ENCODE peak calls at places on chromosomes 1 and 21, in five cellular contexts. One of them, this sample, is unnamed.

GRCh38 chr1:67646145-67647035 is 38.6 kb upstream of the GADD45A start:
- DNase-seq in tibial nerve: no peak
- DNase-seq in astrocyte: peak
- DNase-seq in cardiac muscle cell: peak
- DNase-seq in heart left ventricle: peak
- DNase-seq in this sample: peak

GRCh38 chr1:46516551-46516950 is 26.9 kb downstream of the DMBX1 start:
- DNase-seq in tibial nerve: no peak
- DNase-seq in astrocyte: no peak
- DNase-seq in cardiac muscle cell: no peak
- DNase-seq in heart left ventricle: no peak
- DNase-seq in this sample: no peak

GRCh38 chr1:41862411-41863221 is 56.1 kb downstream of the HIVEP3 start:
- DNase-seq in tibial nerve: no peak
- DNase-seq in astrocyte: peak
- DNase-seq in cardiac muscle cell: no peak
- DNase-seq in heart left ventricle: no peak
- DNase-seq in this sample: no peak

GRCh38 chr1:20366766-20367602 is 76.3 kb downstream of the VWA5B1 start:
- DNase-seq in tibial nerve: no peak
- DNase-seq in astrocyte: peak
- DNase-seq in cardiac muscle cell: peak
- DNase-seq in heart left ventricle: peak
- DNase-seq in this sample: no peak

GRCh38 chr1:41769068-41769467 is 149.7 kb downstream of the HIVEP3 start:
- DNase-seq in tibial nerve: no peak
- DNase-seq in astrocyte: no peak
- DNase-seq in cardiac muscle cell: no peak
- DNase-seq in heart left ventricle: no peak
- DNase-seq in this sample: no peak

GRCh38 chr1:170864238-170864637 is 71.1 kb upstream of the MROH9 start:
- DNase-seq in tibial nerve: peak
- DNase-seq in astrocyte: peak
- DNase-seq in cardiac muscle cell: no peak
- DNase-seq in heart left ventricle: peak
- DNase-seq in this sample: peak

GRCh38 chr1:93667642-93668041 is 14.0 kb downstream of the BCAR3 start:
- DNase-seq in tibial nerve: no peak
- DNase-seq in astrocyte: no peak
- DNase-seq in cardiac muscle cell: no peak
- DNase-seq in heart left ventricle: no peak
- DNase-seq in this sample: no peak

GRCh38 chr1:227215863-227216510 is 102.3 kb downstream of the CDC42BPA start:
- DNase-seq in tibial nerve: no peak
- DNase-seq in astrocyte: peak
- DNase-seq in cardiac muscle cell: no peak
- DNase-seq in heart left ventricle: no peak
- DNase-seq in this sample: no peak

GRCh38 chr1:11354893-11355593 is 82.0 kb downstream of the UBIAD1 start:
- DNase-seq in tibial nerve: no peak
- DNase-seq in astrocyte: no peak
- DNase-seq in cardiac muscle cell: no peak
- DNase-seq in heart left ventricle: no peak
- DNase-seq in this sample: no peak

GRCh38 chr1:54777011-54777410 is 12.7 kb upstream of the PARS2 start:
- DNase-seq in tibial nerve: no peak
- DNase-seq in astrocyte: no peak
- DNase-seq in cardiac muscle cell: no peak
- DNase-seq in heart left ventricle: no peak
- DNase-seq in this sample: no peak

GRCh38 chr1:91059157-91059556 is 37.3 kb upstream of the ZNF644 start:
- DNase-seq in tibial nerve: no peak
- DNase-seq in astrocyte: no peak
- DNase-seq in cardiac muscle cell: no peak
- DNase-seq in heart left ventricle: no peak
- DNase-seq in this sample: no peak

GRCh38 chr1:55893155-55893554 is 678.0 kb upstream of the USP24 start:
- DNase-seq in tibial nerve: no peak
- DNase-seq in astrocyte: peak
- DNase-seq in cardiac muscle cell: peak
- DNase-seq in heart left ventricle: no peak
- DNase-seq in this sample: no peak

GRCh38 chr1:203095061-203095690 is 9.4 kb upstream of the MYOG start:
- DNase-seq in tibial nerve: no peak
- DNase-seq in astrocyte: no peak
- DNase-seq in cardiac muscle cell: no peak
- DNase-seq in heart left ventricle: no peak
- DNase-seq in this sample: no peak

GRCh38 chr1:48005254-48006162 is 8.3 kb upstream of the TRABD2B start:
- DNase-seq in tibial nerve: no peak
- DNase-seq in astrocyte: no peak
- DNase-seq in cardiac muscle cell: no peak
- DNase-seq in heart left ventricle: no peak
- DNase-seq in this sample: no peak

GRCh38 chr1:7703321-7704213 is 67.5 kb upstream of the VAMP3 start:
- DNase-seq in tibial nerve: no peak
- DNase-seq in astrocyte: no peak
- DNase-seq in cardiac muscle cell: peak
- DNase-seq in heart left ventricle: no peak
- DNase-seq in this sample: no peak

DNA sequence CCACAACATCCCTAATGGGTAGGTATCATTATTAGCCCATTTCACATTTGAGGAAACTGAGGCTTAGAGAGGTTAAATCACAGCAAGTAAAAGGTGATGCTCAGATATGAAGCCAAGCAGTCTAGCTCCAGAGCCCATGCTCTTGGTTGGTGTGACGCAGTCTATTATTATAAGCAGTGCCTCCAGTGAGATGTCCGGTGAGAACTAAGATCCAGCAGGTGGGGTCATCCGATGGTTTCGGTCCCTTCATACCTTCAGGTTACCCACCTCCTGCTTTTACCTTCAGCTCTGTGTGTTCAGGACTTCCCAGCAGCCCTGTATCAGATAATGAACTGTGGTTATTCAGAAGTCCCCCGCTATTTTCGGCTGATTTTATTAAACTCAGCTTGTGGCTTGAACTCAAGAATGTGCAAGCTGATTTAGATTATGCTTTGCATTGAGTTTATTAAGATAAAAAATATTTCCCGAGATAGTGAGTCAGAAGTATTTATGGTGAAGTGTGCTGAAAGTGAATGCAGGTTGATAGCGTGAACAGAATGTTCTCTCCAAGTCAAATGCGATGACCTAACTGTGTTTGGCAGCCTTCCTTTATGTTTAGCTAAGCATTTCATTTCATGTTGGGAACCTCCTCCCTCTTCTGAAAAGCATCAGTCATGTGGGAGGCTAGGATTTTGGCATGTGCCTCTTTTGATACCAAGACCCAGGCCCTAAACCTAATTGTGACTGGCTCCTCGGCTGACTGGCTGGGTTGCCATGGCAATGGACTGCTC is 160.9 kb upstream of the UBE2U start:
- DNase-seq in tibial nerve: peak
- DNase-seq in astrocyte: peak
- DNase-seq in cardiac muscle cell: no peak
- DNase-seq in heart left ventricle: peak
- DNase-seq in this sample: no peak
- H3K27ac ChIP-seq in tibial nerve: peak
- H3K27ac ChIP-seq in astrocyte: peak
- H3K27ac ChIP-seq in cardiac muscle cell: peak
- H3K27ac ChIP-seq in heart left ventricle: peak
- H3K27ac ChIP-seq in this sample: no peak

GRCh38 chr1:168428063-168428731 is 115.6 kb downstream of the XCL2 start:
- DNase-seq in tibial nerve: no peak
- DNase-seq in astrocyte: peak
- DNase-seq in cardiac muscle cell: peak
- DNase-seq in heart left ventricle: peak
- DNase-seq in this sample: no peak
- TF ChIP-seq CTCF in tibial nerve: no peak
- TF ChIP-seq CTCF in astrocyte: no peak
- TF ChIP-seq CTCF in cardiac muscle cell: no peak
- TF ChIP-seq CTCF in heart left ventricle: no peak
- TF ChIP-seq CTCF in this sample: no peak

GRCh38 chr1:240936911-240937668 is 325.1 kb upstream of the GREM2 start:
- DNase-seq in tibial nerve: no peak
- DNase-seq in astrocyte: no peak
- DNase-seq in cardiac muscle cell: no peak
- DNase-seq in heart left ventricle: no peak
- DNase-seq in this sample: no peak
- H3K4me3 ChIP-seq in tibial nerve: no peak
- H3K4me3 ChIP-seq in astrocyte: no peak
- H3K4me3 ChIP-seq in cardiac muscle cell: no peak
- H3K4me3 ChIP-seq in heart left ventricle: no peak
- H3K4me3 ChIP-seq in this sample: no peak

DNA sequence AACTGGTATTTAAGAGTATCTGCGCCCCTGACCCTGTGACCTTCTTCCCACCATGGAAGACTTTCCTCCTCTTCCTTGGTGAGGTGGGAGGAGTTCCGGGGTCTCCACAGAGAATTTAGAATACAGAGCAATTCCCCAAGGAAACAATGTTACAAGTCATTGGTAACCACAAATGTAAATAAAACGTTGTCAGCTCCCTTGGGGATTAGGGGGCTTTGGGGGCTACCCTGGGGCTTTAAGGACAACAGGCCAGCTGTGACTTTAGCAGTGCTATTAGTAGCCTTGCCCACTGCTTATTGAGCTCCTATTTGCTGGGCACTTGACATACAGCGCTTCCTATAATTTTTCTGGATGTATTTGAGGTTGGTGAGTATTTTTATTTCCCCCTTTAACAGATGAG is 69.0 kb downstream of the IGSF21 start:
- DNase-seq in tibial nerve: no peak
- DNase-seq in astrocyte: no peak
- DNase-seq in cardiac muscle cell: no peak
- DNase-seq in heart left ventricle: no peak
- DNase-seq in this sample: no peak
- H3K27ac ChIP-seq in tibial nerve: no peak
- H3K27ac ChIP-seq in astrocyte: no peak
- H3K27ac ChIP-seq in cardiac muscle cell: no peak
- H3K27ac ChIP-seq in heart left ventricle: no peak
- H3K27ac ChIP-seq in this sample: no peak

DNA sequence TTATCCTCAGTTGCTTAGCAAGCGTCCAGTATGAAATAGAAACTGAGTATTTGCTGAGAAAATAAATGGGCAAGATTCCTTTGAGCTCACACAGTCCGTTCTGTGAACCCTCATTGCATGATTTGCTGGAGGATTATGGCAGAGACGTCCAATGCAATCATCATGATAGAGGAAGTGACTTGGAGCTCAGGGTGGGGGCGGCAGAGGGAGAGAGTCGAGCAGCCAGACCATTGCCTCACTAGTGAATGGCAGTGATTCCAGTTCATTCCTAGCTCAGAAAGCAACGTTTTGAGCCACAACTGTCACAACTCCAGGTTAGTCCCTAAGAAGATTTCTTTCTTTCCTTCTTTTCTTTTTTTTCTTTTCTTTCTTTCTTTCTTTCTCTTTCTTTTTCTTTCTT is 27.5 kb upstream of the COL9A2 start:
- DNase-seq in tibial nerve: peak
- DNase-seq in astrocyte: peak
- DNase-seq in cardiac muscle cell: no peak
- DNase-seq in heart left ventricle: peak
- DNase-seq in this sample: peak
- TF ChIP-seq CTCF in tibial nerve: no peak
- TF ChIP-seq CTCF in astrocyte: no peak
- TF ChIP-seq CTCF in cardiac muscle cell: peak
- TF ChIP-seq CTCF in heart left ventricle: no peak
- TF ChIP-seq CTCF in this sample: no peak

GRCh38 chr1:37476460-37477197 is 2.2 kb downstream of the ZC3H12A start:
- DNase-seq in tibial nerve: peak
- DNase-seq in astrocyte: peak
- DNase-seq in cardiac muscle cell: no peak
- DNase-seq in heart left ventricle: peak
- DNase-seq in this sample: peak

GRCh38 chr1:37478890-37479254 is 4.5 kb downstream of the ZC3H12A start:
- DNase-seq in tibial nerve: no peak
- DNase-seq in astrocyte: peak
- DNase-seq in cardiac muscle cell: no peak
- DNase-seq in heart left ventricle: no peak
- DNase-seq in this sample: peak

GRCh38 chr1:37478451-37478871 is 4.1 kb downstream of the ZC3H12A start:
- DNase-seq in tibial nerve: no peak
- DNase-seq in astrocyte: peak
- DNase-seq in cardiac muscle cell: no peak
- DNase-seq in heart left ventricle: no peak
- DNase-seq in this sample: peak

GRCh38 chr1:37477198-37477931 is 3.0 kb downstream of the ZC3H12A start:
- DNase-seq in tibial nerve: no peak
- DNase-seq in astrocyte: peak
- DNase-seq in cardiac muscle cell: peak
- DNase-seq in heart left ventricle: no peak
- DNase-seq in this sample: peak

GRCh38 chr1:37477946-37478345 is 3.6 kb downstream of the ZC3H12A start:
- DNase-seq in tibial nerve: no peak
- DNase-seq in astrocyte: no peak
- DNase-seq in cardiac muscle cell: no peak
- DNase-seq in heart left ventricle: no peak
- DNase-seq in this sample: peak
- H3K4me3 ChIP-seq in tibial nerve: peak
- H3K4me3 ChIP-seq in astrocyte: peak
- H3K4me3 ChIP-seq in cardiac muscle cell: no peak
- H3K4me3 ChIP-seq in heart left ventricle: peak
- H3K4me3 ChIP-seq in this sample: no peak

DNA sequence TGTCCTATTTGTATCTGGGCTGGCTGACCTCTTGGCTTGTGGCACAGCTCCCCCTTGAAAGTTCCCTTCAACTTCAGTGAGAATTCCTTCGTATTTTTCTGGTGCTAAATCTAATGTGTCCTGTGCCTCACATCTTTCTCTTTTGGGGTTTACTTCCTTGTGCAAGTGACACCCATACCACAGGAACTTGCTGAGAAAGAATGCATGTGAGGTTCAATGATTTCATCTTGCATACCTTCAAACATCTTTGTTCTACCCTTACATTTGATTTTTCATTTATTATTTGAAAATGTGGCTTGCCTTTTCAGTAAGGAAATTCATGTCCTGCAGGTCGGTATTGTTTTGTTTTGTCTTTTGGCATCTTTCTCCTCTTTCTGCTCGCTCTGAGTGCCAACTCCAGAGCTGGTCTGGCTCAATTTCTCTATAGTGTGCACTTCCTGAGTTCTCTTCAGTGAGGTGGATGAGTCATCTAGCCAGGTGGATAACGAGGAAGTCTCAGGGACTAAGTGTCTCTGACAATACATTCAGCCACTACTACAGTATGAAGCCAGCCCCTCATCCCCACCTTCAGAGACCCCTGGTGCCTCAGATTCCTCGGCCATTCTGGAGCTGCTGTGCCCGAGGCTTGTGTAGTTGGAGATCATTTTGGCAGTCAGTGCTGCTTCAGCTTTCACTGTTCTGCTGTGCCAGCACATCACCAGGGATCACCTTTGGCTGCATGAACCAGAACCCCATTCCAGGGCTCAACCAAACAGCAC is 59.4 kb downstream of the RIPK4 start:
- DNase-seq in tibial nerve: no peak
- DNase-seq in astrocyte: peak
- DNase-seq in cardiac muscle cell: no peak
- DNase-seq in heart left ventricle: no peak
- DNase-seq in this sample: no peak
- H3K27ac ChIP-seq in tibial nerve: no peak
- H3K27ac ChIP-seq in astrocyte: no peak
- H3K27ac ChIP-seq in cardiac muscle cell: no peak
- H3K27ac ChIP-seq in heart left ventricle: no peak
- H3K27ac ChIP-seq in this sample: no peak

This sample was measured in adrenal gland.